ENCODE peak calls at places on chromosomes 1 and 21, in eight cellular contexts. S is C1 segment of cervical spinal cord; C is esophagus squamous epithelium; Y is stimulated activated CD8-positive, alpha-beta memory T cell treated with anti-CD3 and anti-CD28 coated beads, Interleukin-12 subunit alpha, Interleukin-12 subunit beta, amount 100 ng/mL, for 1 hour; B is stomach; A is body of pancreas; M is germinal center; N is OCI-LY7. Q is an unnamed sample.

GRCh38 chr1:91844862-91845528 is 41.0 kb downstream of the TGFBR3 start:
- DNase-seq in S (no peak), Y (no peak), C (no peak), N (no peak), M (no peak), B (peak), A (peak), Q (peak)

GRCh38 chr21:35927262-35927661 is 133.1 kb downstream of the SETD4 start:
- DNase-seq in A (no peak), S (no peak), B (no peak), M (no peak), C (no peak), N (no peak), Y (no peak), Q (no peak)

GRCh38 chr1:241542199-241542907 is 10.2 kb downstream of the KMO start:
- DNase-seq in Y (no peak), M (peak), S (no peak), N (peak), B (no peak), C (no peak), A (no peak), Q (no peak)

GRCh38 chr1:151989131-151989868 is 4.4 kb downstream of the S100A10 start:
- DNase-seq in B (peak), Y (no peak), S (no peak), N (no peak), A (peak), M (no peak), C (no peak), Q (peak)

GRCh38 chr1:235659186-235659771 is 9.7 kb upstream of the GNG4 start:
- DNase-seq in M (no peak), S (no peak), N (no peak), B (no peak), A (no peak), Y (no peak), C (no peak), Q (no peak)

GRCh38 chr1:229091721-229092136 is 179.2 kb upstream of the RAB4A start:
- DNase-seq in N (no peak), M (no peak), Y (no peak), A (no peak), C (no peak), S (no peak), B (peak), Q (no peak)

GRCh38 chr21:45504516-45505415 is 37.5 kb downstream of the SLC19A1 start:
- DNase-seq in A (no peak), C (no peak), B (no peak), M (no peak), S (no peak), Y (no peak), N (no peak), Q (peak)

GRCh38 chr1:10507111-10507879 is 32.5 kb downstream of the PEX14 start:
- DNase-seq in M (peak), B (peak), C (no peak), Y (no peak), S (no peak), A (peak), N (peak), Q (peak)

GRCh38 chr1:4681026-4681425 is 26.6 kb downstream of the AJAP1 start:
- DNase-seq in S (no peak), Y (no peak), M (no peak), N (no peak), B (no peak), C (no peak), A (no peak), Q (no peak)

GRCh38 chr1:166233750-166234366 is 67.1 kb upstream of the FAM78B start:
- DNase-seq in N (no peak), Y (no peak), C (no peak), B (no peak), M (no peak), S (no peak), A (no peak), Q (no peak)

GRCh38 chr21:44815852-44816628 is 1.8 kb downstream of the SUMO3 start:
- DNase-seq in N (no peak), M (no peak), B (no peak), A (peak), Y (no peak), C (no peak), S (no peak), Q (no peak)

GRCh38 chr1:17165823-17166222 is 39.1 kb upstream of the PADI1 start:
- DNase-seq in B (no peak), A (no peak), S (no peak), Y (no peak), N (no peak), M (no peak), C (no peak), Q (no peak)